ENCODE peak calls at places on chromosome 7, in six cellular contexts. One of them, this sample, is unnamed. For H3K4me1, the result is how much of the 10 kb centered on the place peaks cover.

GRCh38 chr7:150514748-150515222 is at the start of gene GIMAP7:
- DNase-seq in H1: no peak
- DNase-seq in SK-N-SH: no peak
- DNase-seq in spleen: no peak
- DNase-seq in HCT116: no peak
- DNase-seq in prostate gland: no peak
- DNase-seq in this sample: no peak

GRCh38 chr7:69457912-69458491 is 140.3 kb upstream of the AUTS2 start:
- DNase-seq in HCT116: no peak
- DNase-seq in prostate gland: no peak
- DNase-seq in SK-N-SH: no peak
- DNase-seq in H1: no peak
- DNase-seq in spleen: no peak
- DNase-seq in this sample: no peak

GRCh38 chr7:24307294-24307693 is 23.3 kb downstream of the NPY start:
- DNase-seq in spleen: no peak
- DNase-seq in SK-N-SH: no peak
- DNase-seq in H1: no peak
- DNase-seq in prostate gland: no peak
- DNase-seq in HCT116: no peak
- DNase-seq in this sample: no peak

GRCh38 chr7:76302299-76303056 is at the start of gene HSPB1:
- DNase-seq in prostate gland: peak
- DNase-seq in SK-N-SH: peak
- DNase-seq in spleen: peak
- DNase-seq in H1: peak
- DNase-seq in HCT116: peak
- DNase-seq in this sample: no peak

GRCh38 chr7:22167482-22167881 is 189.5 kb downstream of the RAPGEF5 start:
- DNase-seq in H1: no peak
- DNase-seq in prostate gland: no peak
- DNase-seq in HCT116: no peak
- DNase-seq in spleen: no peak
- DNase-seq in SK-N-SH: no peak
- DNase-seq in this sample: no peak

GRCh38 chr7:6026011-6026819 is 5.0 kb upstream of the ANKRD61 start:
- DNase-seq in spleen: peak
- DNase-seq in HCT116: no peak
- DNase-seq in H1: peak
- DNase-seq in SK-N-SH: peak
- DNase-seq in prostate gland: peak
- DNase-seq in this sample: no peak

GRCh38 chr7:53602817-53603418 is 567.5 kb downstream of the POM121L12 start:
- DNase-seq in H1: no peak
- DNase-seq in prostate gland: no peak
- DNase-seq in HCT116: no peak
- DNase-seq in SK-N-SH: no peak
- DNase-seq in spleen: no peak
- DNase-seq in this sample: no peak

GRCh38 chr7:157904866-157905215 is 568.0 kb downstream of the DNAJB6 start:
- DNase-seq in prostate gland: no peak
- DNase-seq in SK-N-SH: no peak
- DNase-seq in spleen: no peak
- DNase-seq in H1: no peak
- DNase-seq in HCT116: no peak
- DNase-seq in this sample: no peak

GRCh38 chr7:105718511-105718925 is 137.2 kb upstream of the EFCAB10 start:
- DNase-seq in SK-N-SH: no peak
- DNase-seq in HCT116: peak
- DNase-seq in H1: no peak
- DNase-seq in spleen: no peak
- DNase-seq in prostate gland: no peak
- DNase-seq in this sample: no peak

GRCh38 chr7:154553711-154554265 is 449.1 kb downstream of the PAXIP1 start:
- DNase-seq in prostate gland: no peak
- DNase-seq in SK-N-SH: peak
- DNase-seq in HCT116: no peak
- DNase-seq in H1: no peak
- DNase-seq in spleen: no peak
- DNase-seq in this sample: no peak

GRCh38 chr7:130956417-130957139 is 222.6 kb upstream of the KLF14 start:
- DNase-seq in HCT116: no peak
- DNase-seq in prostate gland: no peak
- DNase-seq in H1: no peak
- DNase-seq in SK-N-SH: no peak
- DNase-seq in spleen: no peak
- DNase-seq in this sample: no peak

GRCh38 chr7:5421626-5422323 is 1.9 kb downstream of the TNRC18 start:
- DNase-seq in spleen: peak
- DNase-seq in SK-N-SH: peak
- DNase-seq in prostate gland: peak
- DNase-seq in H1: no peak
- DNase-seq in HCT116: no peak
- DNase-seq in this sample: no peak

GRCh38 chr7:47488969-47489342 is 93.0 kb downstream of the TNS3 start:
- DNase-seq in HCT116: no peak
- DNase-seq in prostate gland: no peak
- DNase-seq in H1: no peak
- DNase-seq in spleen: peak
- DNase-seq in SK-N-SH: no peak
- DNase-seq in this sample: no peak

GRCh38 chr7:51123322-51124021 is 193.1 kb downstream of the COBL start:
- DNase-seq in spleen: no peak
- DNase-seq in H1: peak
- DNase-seq in SK-N-SH: no peak
- DNase-seq in HCT116: peak
- DNase-seq in prostate gland: no peak
- DNase-seq in this sample: no peak

GRCh38 chr7:77475181-77475580 is 59.0 kb upstream of the GSAP start:
- DNase-seq in prostate gland: no peak
- DNase-seq in HCT116: no peak
- DNase-seq in spleen: no peak
- DNase-seq in H1: no peak
- DNase-seq in SK-N-SH: no peak
- DNase-seq in this sample: no peak

GRCh38 chr7:77476871-77477270 is 60.2 kb upstream of the PTPN12 start:
- DNase-seq in spleen: no peak
- DNase-seq in prostate gland: no peak
- DNase-seq in H1: no peak
- DNase-seq in SK-N-SH: no peak
- DNase-seq in HCT116: no peak
- DNase-seq in this sample: no peak

GRCh38 chr7:77481615-77482014 is 55.5 kb upstream of the PTPN12 start:
- DNase-seq in prostate gland: no peak
- DNase-seq in H1: no peak
- DNase-seq in HCT116: no peak
- DNase-seq in spleen: no peak
- DNase-seq in SK-N-SH: no peak
- DNase-seq in this sample: no peak

GRCh38 chr7:77482015-77482414 is 55.1 kb upstream of the PTPN12 start:
- DNase-seq in prostate gland: peak
- DNase-seq in SK-N-SH: no peak
- DNase-seq in HCT116: no peak
- DNase-seq in spleen: no peak
- DNase-seq in H1: no peak
- DNase-seq in this sample: no peak

DNA sequence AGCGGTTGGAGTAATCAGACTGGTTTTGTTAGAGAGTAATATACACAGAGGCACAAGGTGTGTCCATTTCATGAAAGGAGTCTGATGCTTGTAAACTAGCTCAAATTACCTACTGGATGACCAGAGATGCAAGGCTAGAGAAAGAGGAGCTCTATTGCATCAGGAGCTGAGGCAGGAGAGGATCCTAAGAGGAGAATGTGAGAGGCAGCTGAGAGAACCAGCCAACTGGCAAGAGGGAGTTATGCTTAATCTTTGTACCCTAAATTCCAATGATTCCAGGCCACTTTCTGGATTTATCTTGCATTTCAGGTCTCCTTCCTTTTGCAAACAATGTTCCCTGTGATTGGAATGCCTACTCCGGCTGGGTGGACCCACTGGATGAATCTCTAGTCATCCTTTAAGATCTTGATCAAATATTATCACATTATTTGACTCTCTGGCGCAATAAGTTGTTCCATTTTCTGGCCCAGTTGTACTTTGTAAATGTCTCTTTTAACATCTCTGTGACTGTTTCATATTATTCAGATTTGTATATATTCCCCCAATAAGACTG is 57.5 kb upstream of the PTPN12 start:
- DNase-seq in SK-N-SH: no peak
- DNase-seq in spleen: no peak
- DNase-seq in H1: no peak
- DNase-seq in prostate gland: peak
- DNase-seq in HCT116: no peak
- DNase-seq in this sample: no peak
- H3K4me1 ChIP-seq in SK-N-SH: under half
- H3K4me1 ChIP-seq in spleen: under half
- H3K4me1 ChIP-seq in H1: under half
- H3K4me1 ChIP-seq in prostate gland: under half
- H3K4me1 ChIP-seq in HCT116: under half
- H3K4me1 ChIP-seq in this sample: under half

GRCh38 chr7:73735526-73735905 is 3.1 kb downstream of the ABHD11 start:
- DNase-seq in SK-N-SH: no peak
- DNase-seq in HCT116: no peak
- DNase-seq in H1: no peak
- DNase-seq in prostate gland: no peak
- DNase-seq in spleen: peak
- DNase-seq in this sample: no peak
- TF ChIP-seq POLR2AphosphoS5 in SK-N-SH: no peak
- TF ChIP-seq POLR2AphosphoS5 in HCT116: no peak
- TF ChIP-seq POLR2AphosphoS5 in H1: no peak
- TF ChIP-seq POLR2AphosphoS5 in prostate gland: no peak
- TF ChIP-seq POLR2AphosphoS5 in spleen: no peak
- TF ChIP-seq POLR2AphosphoS5 in this sample: no peak

DNA sequence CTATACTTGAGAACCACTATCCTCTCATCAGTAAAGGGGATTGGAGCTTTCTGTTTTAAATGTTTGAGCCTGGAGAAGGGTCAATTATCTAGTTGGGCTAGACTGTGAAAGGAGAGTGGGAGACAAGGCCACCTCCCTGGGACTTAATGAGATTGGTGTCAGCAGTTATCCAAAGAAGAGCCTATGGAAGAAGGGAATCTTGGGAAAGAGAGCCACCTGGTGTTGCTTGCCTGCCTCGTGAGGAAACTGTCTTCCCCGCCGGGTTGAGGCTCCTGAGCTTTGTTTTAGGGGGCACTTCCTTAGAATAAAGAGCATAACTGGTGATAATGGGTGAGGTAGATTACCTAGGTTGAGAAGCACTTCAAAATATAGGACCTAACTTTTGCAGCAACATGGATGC is 32.0 kb upstream of the ABCB4 start:
- DNase-seq in HCT116: no peak
- DNase-seq in SK-N-SH: no peak
- DNase-seq in prostate gland: no peak
- DNase-seq in H1: no peak
- DNase-seq in spleen: no peak
- DNase-seq in this sample: no peak
- TF ChIP-seq CTCF in HCT116: peak
- TF ChIP-seq CTCF in SK-N-SH: peak
- TF ChIP-seq CTCF in prostate gland: no peak
- TF ChIP-seq CTCF in H1: peak
- TF ChIP-seq CTCF in spleen: no peak
- TF ChIP-seq CTCF in this sample: no peak

DNA sequence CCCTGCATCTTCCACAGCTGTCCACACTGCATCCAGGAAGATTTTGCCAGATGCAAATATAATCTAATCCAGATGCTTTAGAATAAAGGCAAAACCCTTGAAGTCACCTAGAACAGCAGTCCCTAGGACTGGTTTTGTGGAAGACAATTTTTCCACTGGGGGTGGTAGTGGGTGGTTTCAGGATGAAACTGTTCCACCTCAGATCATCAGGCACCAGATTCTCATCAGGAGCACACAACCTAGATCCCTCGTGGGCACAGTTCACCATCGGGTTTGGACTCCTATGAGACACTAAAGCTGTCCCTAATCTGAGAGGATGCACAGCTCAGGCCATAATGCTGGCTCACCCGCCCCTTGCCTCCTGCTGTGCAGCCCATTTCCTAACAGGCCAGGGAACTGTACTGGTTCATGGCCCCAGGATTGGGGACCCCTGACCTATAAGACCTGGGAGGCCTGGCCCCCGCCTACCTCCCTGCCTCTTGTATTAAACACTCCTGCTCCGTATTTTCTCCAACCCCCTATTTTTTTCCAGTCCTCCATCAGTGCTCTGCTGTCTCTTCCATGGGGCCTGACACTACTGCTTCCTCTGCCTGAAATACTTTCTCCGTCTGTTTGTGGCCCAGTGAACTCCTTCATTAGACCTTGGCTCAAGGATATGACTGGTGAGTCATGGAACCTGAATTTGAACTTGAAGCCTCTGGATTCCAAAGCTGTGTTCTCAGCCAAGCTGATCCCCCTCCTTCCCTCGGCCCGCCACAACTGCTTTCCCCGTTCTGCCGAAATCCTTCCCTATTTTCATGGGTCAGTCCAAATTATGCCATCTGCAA is 79.9 kb upstream of the RHEB start:
- DNase-seq in spleen: no peak
- DNase-seq in SK-N-SH: peak
- DNase-seq in prostate gland: no peak
- DNase-seq in H1: no peak
- DNase-seq in HCT116: peak
- DNase-seq in this sample: no peak
- H3K4me1 ChIP-seq in spleen: under half
- H3K4me1 ChIP-seq in SK-N-SH: under half
- H3K4me1 ChIP-seq in prostate gland: under half
- H3K4me1 ChIP-seq in H1: under half
- H3K4me1 ChIP-seq in HCT116: half or more
- H3K4me1 ChIP-seq in this sample: under half

DNA sequence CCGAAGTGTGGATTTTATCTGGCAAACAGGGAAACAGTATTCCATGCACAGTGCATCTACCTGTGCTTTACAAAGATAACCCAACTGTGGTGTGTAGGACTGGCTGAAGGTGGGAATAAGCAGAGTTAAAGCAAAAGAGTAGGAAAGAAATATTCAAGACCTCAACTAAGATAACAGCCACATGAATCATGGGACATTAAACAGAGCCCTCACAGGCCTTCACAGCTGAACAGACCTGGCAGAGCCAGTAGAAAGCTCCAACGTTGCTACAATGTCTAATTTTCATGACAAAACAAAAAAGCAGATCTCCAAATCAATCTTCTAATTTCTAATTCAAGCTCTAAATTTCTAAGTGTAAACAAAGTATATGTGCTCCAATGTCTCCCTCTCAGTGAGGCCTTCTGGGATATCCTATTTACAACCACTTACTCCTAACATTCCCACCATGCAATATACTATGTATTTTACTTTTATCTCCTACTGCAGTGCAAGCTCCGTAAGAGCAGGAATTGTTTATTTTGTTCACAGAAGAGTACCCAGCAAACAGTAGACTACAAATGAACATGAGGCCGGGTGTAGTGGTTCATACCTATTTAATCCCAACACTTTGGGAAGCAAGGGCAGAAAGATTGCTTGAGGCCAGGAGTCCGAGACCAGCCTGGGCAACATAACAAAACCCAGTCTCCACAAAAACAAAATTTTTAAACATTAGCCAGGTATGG is 63.5 kb downstream of the UBE2H start:
- DNase-seq in H1: no peak
- DNase-seq in prostate gland: no peak
- DNase-seq in spleen: no peak
- DNase-seq in HCT116: no peak
- DNase-seq in SK-N-SH: no peak
- DNase-seq in this sample: no peak
- TF ChIP-seq POLR2AphosphoS5 in H1: no peak
- TF ChIP-seq POLR2AphosphoS5 in prostate gland: no peak
- TF ChIP-seq POLR2AphosphoS5 in spleen: no peak
- TF ChIP-seq POLR2AphosphoS5 in HCT116: no peak
- TF ChIP-seq POLR2AphosphoS5 in SK-N-SH: no peak
- TF ChIP-seq POLR2AphosphoS5 in this sample: no peak